ENCODE peak calls at places on chromosome 10, in six cellular contexts. One of them, this sample, is unnamed.

GRCh38 chr10:117578490-117578889 is 35.9 kb downstream of the EMX2 start:
- DNase-seq in astrocyte of the cerebellum: no peak
- DNase-seq in DND-41: no peak
- DNase-seq in cardiac muscle cell: no peak
- DNase-seq in epithelial cell of esophagus: no peak
- DNase-seq in GM12864: no peak
- DNase-seq in this sample: no peak

GRCh38 chr10:70887804-70888800 is at the start of gene PCBD1:
- DNase-seq in GM12864: peak
- DNase-seq in epithelial cell of esophagus: peak
- DNase-seq in DND-41: peak
- DNase-seq in cardiac muscle cell: peak
- DNase-seq in astrocyte of the cerebellum: peak
- DNase-seq in this sample: peak

GRCh38 chr10:130458509-130458908 is 322.3 kb downstream of the GLRX3 start:
- DNase-seq in GM12864: no peak
- DNase-seq in astrocyte of the cerebellum: no peak
- DNase-seq in cardiac muscle cell: no peak
- DNase-seq in DND-41: no peak
- DNase-seq in epithelial cell of esophagus: no peak
- DNase-seq in this sample: no peak

GRCh38 chr10:78964952-78965633 is 103.7 kb upstream of the ZMIZ1 start:
- DNase-seq in DND-41: no peak
- DNase-seq in epithelial cell of esophagus: peak
- DNase-seq in cardiac muscle cell: peak
- DNase-seq in GM12864: no peak
- DNase-seq in astrocyte of the cerebellum: peak
- DNase-seq in this sample: no peak

GRCh38 chr10:109018892-109019507 is 904.3 kb downstream of the XPNPEP1 start:
- DNase-seq in epithelial cell of esophagus: no peak
- DNase-seq in GM12864: no peak
- DNase-seq in cardiac muscle cell: no peak
- DNase-seq in astrocyte of the cerebellum: no peak
- DNase-seq in DND-41: no peak
- DNase-seq in this sample: no peak

GRCh38 chr10:87622290-87623004 is 37.2 kb upstream of the PAPSS2 start:
- DNase-seq in cardiac muscle cell: no peak
- DNase-seq in GM12864: peak
- DNase-seq in epithelial cell of esophagus: peak
- DNase-seq in astrocyte of the cerebellum: no peak
- DNase-seq in DND-41: no peak
- DNase-seq in this sample: no peak

GRCh38 chr10:100043344-100043743 is 33.6 kb upstream of the DNMBP start:
- DNase-seq in astrocyte of the cerebellum: no peak
- DNase-seq in DND-41: no peak
- DNase-seq in cardiac muscle cell: no peak
- DNase-seq in epithelial cell of esophagus: peak
- DNase-seq in GM12864: no peak
- DNase-seq in this sample: no peak

GRCh38 chr10:8056378-8056777 is 1.9 kb downstream of the GATA3 start:
- DNase-seq in cardiac muscle cell: no peak
- DNase-seq in epithelial cell of esophagus: no peak
- DNase-seq in GM12864: no peak
- DNase-seq in astrocyte of the cerebellum: no peak
- DNase-seq in DND-41: no peak
- DNase-seq in this sample: no peak

GRCh38 chr10:86782691-86783418 is 26.4 kb downstream of the BMPR1A start:
- DNase-seq in DND-41: no peak
- DNase-seq in GM12864: peak
- DNase-seq in epithelial cell of esophagus: no peak
- DNase-seq in astrocyte of the cerebellum: no peak
- DNase-seq in cardiac muscle cell: no peak
- DNase-seq in this sample: no peak

GRCh38 chr10:49174926-49175500 is 13.2 kb downstream of the TMEM273 start:
- DNase-seq in GM12864: no peak
- DNase-seq in cardiac muscle cell: no peak
- DNase-seq in astrocyte of the cerebellum: no peak
- DNase-seq in DND-41: no peak
- DNase-seq in epithelial cell of esophagus: no peak
- DNase-seq in this sample: no peak

GRCh38 chr10:62109532-62110293 is 158.9 kb downstream of the RTKN2 start:
- DNase-seq in DND-41: no peak
- DNase-seq in GM12864: peak
- DNase-seq in cardiac muscle cell: no peak
- DNase-seq in epithelial cell of esophagus: no peak
- DNase-seq in astrocyte of the cerebellum: no peak
- DNase-seq in this sample: no peak

GRCh38 chr10:96863922-96864543 is 31.9 kb downstream of the LCOR start:
- DNase-seq in cardiac muscle cell: no peak
- DNase-seq in DND-41: no peak
- DNase-seq in GM12864: peak
- DNase-seq in astrocyte of the cerebellum: no peak
- DNase-seq in epithelial cell of esophagus: peak
- DNase-seq in this sample: no peak

GRCh38 chr10:101285519-101286070 is 56.3 kb upstream of the LBX1 start:
- DNase-seq in cardiac muscle cell: no peak
- DNase-seq in astrocyte of the cerebellum: no peak
- DNase-seq in DND-41: peak
- DNase-seq in GM12864: no peak
- DNase-seq in epithelial cell of esophagus: no peak
- DNase-seq in this sample: no peak

GRCh38 chr10:114304566-114305421 is 65.7 kb downstream of the VWA2 start:
- DNase-seq in GM12864: no peak
- DNase-seq in epithelial cell of esophagus: peak
- DNase-seq in astrocyte of the cerebellum: no peak
- DNase-seq in cardiac muscle cell: peak
- DNase-seq in DND-41: peak
- DNase-seq in this sample: peak

GRCh38 chr10:131842351-131843088 is 58.3 kb upstream of the PPP2R2D start:
- DNase-seq in GM12864: no peak
- DNase-seq in epithelial cell of esophagus: no peak
- DNase-seq in astrocyte of the cerebellum: no peak
- DNase-seq in cardiac muscle cell: no peak
- DNase-seq in DND-41: no peak
- DNase-seq in this sample: no peak

GRCh38 chr10:71435571-71436267 is 39.0 kb downstream of the CDH23 start:
- DNase-seq in cardiac muscle cell: no peak
- DNase-seq in GM12864: no peak
- DNase-seq in epithelial cell of esophagus: no peak
- DNase-seq in astrocyte of the cerebellum: no peak
- DNase-seq in DND-41: no peak
- DNase-seq in this sample: no peak

GRCh38 chr10:112535432-112536038 is 88.5 kb downstream of the VTI1A start:
- DNase-seq in GM12864: no peak
- DNase-seq in cardiac muscle cell: peak
- DNase-seq in DND-41: peak
- DNase-seq in astrocyte of the cerebellum: no peak
- DNase-seq in epithelial cell of esophagus: no peak
- DNase-seq in this sample: no peak

GRCh38 chr10:102393411-102394078 is 2.0 kb upstream of the NFKB2 start:
- DNase-seq in cardiac muscle cell: no peak
- DNase-seq in DND-41: no peak
- DNase-seq in GM12864: no peak
- DNase-seq in astrocyte of the cerebellum: no peak
- DNase-seq in epithelial cell of esophagus: no peak
- DNase-seq in this sample: no peak

GRCh38 chr10:75400769-75401568 is 595 bp downstream of the ZNF503 start:
- DNase-seq in astrocyte of the cerebellum: no peak
- DNase-seq in epithelial cell of esophagus: peak
- DNase-seq in GM12864: no peak
- DNase-seq in cardiac muscle cell: peak
- DNase-seq in DND-41: no peak
- DNase-seq in this sample: no peak

GRCh38 chr10:4546931-4547330 is 279.1 kb upstream of the AKR1E2 start:
- DNase-seq in DND-41: no peak
- DNase-seq in epithelial cell of esophagus: no peak
- DNase-seq in astrocyte of the cerebellum: no peak
- DNase-seq in GM12864: no peak
- DNase-seq in cardiac muscle cell: no peak
- DNase-seq in this sample: no peak

GRCh38 chr10:4546500-4546899 is 279.5 kb upstream of the AKR1E2 start:
- DNase-seq in DND-41: peak
- DNase-seq in epithelial cell of esophagus: peak
- DNase-seq in astrocyte of the cerebellum: peak
- DNase-seq in cardiac muscle cell: no peak
- DNase-seq in GM12864: no peak
- DNase-seq in this sample: no peak

GRCh38 chr10:4543943-4544540 is 282.0 kb upstream of the AKR1E2 start:
- DNase-seq in epithelial cell of esophagus: no peak
- DNase-seq in astrocyte of the cerebellum: no peak
- DNase-seq in DND-41: no peak
- DNase-seq in cardiac muscle cell: no peak
- DNase-seq in GM12864: no peak
- DNase-seq in this sample: no peak

GRCh38 chr10:4545077-4545476 is 280.9 kb upstream of the AKR1E2 start:
- DNase-seq in DND-41: no peak
- DNase-seq in GM12864: no peak
- DNase-seq in epithelial cell of esophagus: no peak
- DNase-seq in cardiac muscle cell: no peak
- DNase-seq in astrocyte of the cerebellum: no peak
- DNase-seq in this sample: no peak

GRCh38 chr10:4549254-4549653 is 276.8 kb upstream of the AKR1E2 start:
- DNase-seq in cardiac muscle cell: no peak
- DNase-seq in astrocyte of the cerebellum: no peak
- DNase-seq in epithelial cell of esophagus: no peak
- DNase-seq in GM12864: no peak
- DNase-seq in DND-41: no peak
- DNase-seq in this sample: no peak
- TF ChIP-seq CTCF in cardiac muscle cell: no peak
- TF ChIP-seq CTCF in astrocyte of the cerebellum: no peak
- TF ChIP-seq CTCF in epithelial cell of esophagus: no peak
- TF ChIP-seq CTCF in GM12864: no peak
- TF ChIP-seq CTCF in DND-41: no peak
- TF ChIP-seq CTCF in this sample: no peak

GRCh38 chr10:45646384-45647050 is 26.1 kb downstream of the ZFAND4 start:
- DNase-seq in epithelial cell of esophagus: peak
- DNase-seq in GM12864: no peak
- DNase-seq in DND-41: no peak
- DNase-seq in cardiac muscle cell: no peak
- DNase-seq in astrocyte of the cerebellum: no peak
- DNase-seq in this sample: no peak

GRCh38 chr10:45644527-45644926 is 28.0 kb downstream of the ZFAND4 start:
- DNase-seq in epithelial cell of esophagus: no peak
- DNase-seq in cardiac muscle cell: no peak
- DNase-seq in astrocyte of the cerebellum: no peak
- DNase-seq in DND-41: no peak
- DNase-seq in GM12864: no peak
- DNase-seq in this sample: no peak

GRCh38 chr10:45640049-45640448 is 32.5 kb downstream of the ZFAND4 start:
- DNase-seq in GM12864: no peak
- DNase-seq in DND-41: no peak
- DNase-seq in cardiac muscle cell: no peak
- DNase-seq in astrocyte of the cerebellum: no peak
- DNase-seq in epithelial cell of esophagus: no peak
- DNase-seq in this sample: no peak

DNA sequence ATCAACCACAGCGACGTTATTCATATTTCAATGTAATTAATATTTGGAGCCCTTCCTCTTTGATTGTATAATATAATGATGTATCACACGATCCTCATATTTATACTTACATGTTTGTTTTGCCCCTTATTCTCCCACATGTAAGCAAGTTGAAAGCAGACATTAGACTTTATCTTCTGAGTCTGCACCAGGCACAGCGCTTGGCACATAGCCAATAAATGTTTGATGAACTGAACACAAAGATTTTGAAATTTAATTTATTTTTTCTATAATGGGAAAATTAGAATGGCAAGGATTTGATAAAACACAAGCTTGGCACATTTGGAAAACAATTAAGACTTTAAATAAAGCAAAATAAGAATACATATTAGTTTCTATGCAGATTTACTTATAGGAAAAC is 31.6 kb downstream of the ZFAND4 start:
- DNase-seq in cardiac muscle cell: no peak
- DNase-seq in epithelial cell of esophagus: no peak
- DNase-seq in astrocyte of the cerebellum: no peak
- DNase-seq in DND-41: no peak
- DNase-seq in GM12864: no peak
- DNase-seq in this sample: no peak
- TF ChIP-seq CTCF in cardiac muscle cell: no peak
- TF ChIP-seq CTCF in epithelial cell of esophagus: no peak
- TF ChIP-seq CTCF in astrocyte of the cerebellum: no peak
- TF ChIP-seq CTCF in DND-41: no peak
- TF ChIP-seq CTCF in GM12864: no peak
- TF ChIP-seq CTCF in this sample: no peak

GRCh38 chr10:126135177-126135576 is 238.8 kb downstream of the FANK1 start:
- DNase-seq in cardiac muscle cell: no peak
- DNase-seq in GM12864: no peak
- DNase-seq in epithelial cell of esophagus: peak
- DNase-seq in DND-41: no peak
- DNase-seq in astrocyte of the cerebellum: no peak
- DNase-seq in this sample: no peak
- TF ChIP-seq CTCF in cardiac muscle cell: peak
- TF ChIP-seq CTCF in GM12864: no peak
- TF ChIP-seq CTCF in epithelial cell of esophagus: no peak
- TF ChIP-seq CTCF in DND-41: no peak
- TF ChIP-seq CTCF in astrocyte of the cerebellum: peak
- TF ChIP-seq CTCF in this sample: no peak

GRCh38 chr10:124564881-124565280 is 103.3 kb downstream of the LHPP start:
- DNase-seq in astrocyte of the cerebellum: no peak
- DNase-seq in GM12864: no peak
- DNase-seq in cardiac muscle cell: no peak
- DNase-seq in epithelial cell of esophagus: no peak
- DNase-seq in DND-41: no peak
- DNase-seq in this sample: no peak

GRCh38 chr10:124566222-124566888 is 104.7 kb downstream of the LHPP start:
- DNase-seq in astrocyte of the cerebellum: no peak
- DNase-seq in epithelial cell of esophagus: no peak
- DNase-seq in DND-41: no peak
- DNase-seq in GM12864: no peak
- DNase-seq in cardiac muscle cell: no peak
- DNase-seq in this sample: no peak

GRCh38 chr10:124566981-124567835 is 105.6 kb downstream of the LHPP start:
- DNase-seq in GM12864: no peak
- DNase-seq in astrocyte of the cerebellum: no peak
- DNase-seq in DND-41: no peak
- DNase-seq in cardiac muscle cell: no peak
- DNase-seq in epithelial cell of esophagus: no peak
- DNase-seq in this sample: no peak

GRCh38 chr10:124563320-124563719 is 101.7 kb downstream of the LHPP start:
- DNase-seq in astrocyte of the cerebellum: no peak
- DNase-seq in DND-41: no peak
- DNase-seq in cardiac muscle cell: no peak
- DNase-seq in GM12864: no peak
- DNase-seq in epithelial cell of esophagus: no peak
- DNase-seq in this sample: no peak

DNA sequence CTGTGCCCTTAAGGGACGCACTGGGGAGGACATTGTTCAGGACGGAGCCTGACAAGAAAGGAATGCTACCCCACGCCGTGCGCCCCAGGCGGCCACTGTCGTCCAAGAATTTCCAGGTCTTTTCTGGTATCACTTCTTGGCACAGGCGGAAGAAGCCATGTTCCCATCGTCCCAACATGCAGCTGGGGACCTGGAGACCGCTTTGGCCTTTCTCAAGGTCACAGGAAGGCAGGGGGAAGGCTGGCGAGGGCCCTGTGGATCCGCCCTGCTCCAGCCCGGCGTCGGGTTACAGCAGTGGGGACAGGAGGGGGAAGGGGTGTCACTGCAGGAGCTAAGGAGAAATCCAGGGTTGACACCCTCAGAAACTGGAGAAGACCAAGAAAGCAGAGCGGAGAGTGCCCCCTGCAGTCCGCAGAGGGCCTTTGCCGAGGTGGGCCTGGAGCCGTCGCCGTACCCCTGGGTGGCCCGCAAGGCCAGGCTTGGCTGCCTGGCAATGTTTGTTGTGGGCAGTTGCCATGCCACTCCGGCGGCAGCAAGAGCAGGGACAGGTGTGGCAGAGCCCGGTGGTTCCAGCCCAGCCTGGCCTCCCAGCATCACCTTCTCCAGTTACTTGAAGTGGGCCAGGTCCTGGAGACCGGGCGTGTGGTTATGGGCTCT is 104.1 kb downstream of the LHPP start:
- DNase-seq in DND-41: no peak
- DNase-seq in GM12864: no peak
- DNase-seq in cardiac muscle cell: peak
- DNase-seq in astrocyte of the cerebellum: no peak
- DNase-seq in epithelial cell of esophagus: no peak
- DNase-seq in this sample: no peak
- TF ChIP-seq CTCF in DND-41: peak
- TF ChIP-seq CTCF in GM12864: peak
- TF ChIP-seq CTCF in cardiac muscle cell: peak
- TF ChIP-seq CTCF in astrocyte of the cerebellum: peak
- TF ChIP-seq CTCF in epithelial cell of esophagus: peak
- TF ChIP-seq CTCF in this sample: no peak